ENCODE peak calls at places on chromosomes 4 and X, in four cellular contexts. E, S, H and W are unnamed samples.

GRCh38 chr4:3047464-3048286 is 26.7 kb downstream of the HTT-AS start:
- DNase-seq in S (peak), E (peak), H (peak), W (no peak)

GRCh38 chr4:168432419-168433146 is 47.7 kb downstream of the DDX60L start:
- DNase-seq in H (no peak), E (no peak), S (peak), W (no peak)

GRCh38 chr4:75629239-75629638 is 1.1 kb downstream of the CDKL2 start:
- DNase-seq in S (no peak), H (peak), E (no peak), W (no peak)

GRCh38 chrX:154696328-154697045 is 43.1 kb upstream of the CTAG2 start:
- DNase-seq in H (no peak), S (peak), E (no peak), W (no peak)

GRCh38 chr4:26256016-26256415 is 64.8 kb upstream of the RBPJ start:
- DNase-seq in E (no peak), H (no peak), S (peak), W (no peak)

GRCh38 chr4:165439981-165440380 is 61.2 kb downstream of the CPE start:
- DNase-seq in S (no peak), E (no peak), H (no peak), W (no peak)

GRCh38 chr4:128709268-128709667 is 100.2 kb upstream of the JADE1 start:
- DNase-seq in E (peak), H (peak), S (no peak), W (no peak)

GRCh38 chr4:79174855-79175254 is 151.0 kb downstream of the NAA11 start:
- DNase-seq in E (no peak), H (no peak), S (no peak), W (no peak)

GRCh38 chrX:110284159-110284558 is 33.7 kb downstream of the AMMECR1 start:
- DNase-seq in S (peak), E (no peak), H (no peak), W (no peak)

GRCh38 chrX:136953867-136954787 is 73.6 kb upstream of the RBMX start:
- DNase-seq in H (peak), E (peak), S (peak), W (no peak)

GRCh38 chr4:119728692-119729593 is 100.3 kb upstream of the PDE5A start:
- DNase-seq in S (peak), E (no peak), H (no peak), W (no peak)

GRCh38 chrX:80022363-80023031 is 7.9 kb downstream of the TBX22 start:
- DNase-seq in H (no peak), S (no peak), E (no peak), W (no peak)

GRCh38 chr4:30714408-30715031 is 5.6 kb upstream of the PCDH7 start:
- DNase-seq in S (peak), H (peak), E (no peak), W (no peak)